ENCODE peak calls at places on chromosomes 6 and 20, in four cellular contexts. W is WTC11; R is DMS53; I is stimulated activated CD8-positive, alpha-beta memory T cell treated with anti-CD3 and anti-CD28 coated beads, Interleukin-7, amount 100 ng/mL, for 1 hour. G is an unnamed sample.

GRCh38 chr20:22861990-22862389 is 173.1 kb upstream of the SSTR4 start:
- DNase-seq in W (no peak), I (no peak), R (no peak), G (peak; percentile 69)

GRCh38 chr20:33281550-33282146 is 1.4 kb upstream of the BPIFB1 start:
- DNase-seq in R (no peak), W (no peak), I (no peak), G (no peak)

GRCh38 chr6:53494076-53494475 is 50.8 kb downstream of the GCLC start:
- DNase-seq in I (no peak), W (no peak), R (no peak), G (no peak)

GRCh38 chr6:107560657-107561056 is 70.7 kb downstream of the SOBP start:
- DNase-seq in W (no peak), I (no peak), R (peak; percentile 10), G (no peak)

GRCh38 chr20:47244451-47244850 is 112.0 kb downstream of the ZMYND8 start:
- DNase-seq in I (no peak), R (no peak), W (no peak), G (no peak)

GRCh38 chr6:40937491-40937890 is 101.5 kb downstream of the UNC5CL start:
- DNase-seq in R (no peak), W (no peak), I (no peak), G (no peak)

GRCh38 chr6:116779569-116780164 is 14.1 kb upstream of the FAM162B start:
- DNase-seq in R (peak; percentile 68), W (no peak), I (no peak), G (no peak)

GRCh38 chr6:125310994-125311649 is 9.4 kb upstream of the HDDC2 start:
- DNase-seq in R (peak; percentile 80), W (no peak), I (no peak), G (no peak)

GRCh38 chr6:88616380-88616779 is 347.0 kb downstream of the RNGTT start:
- DNase-seq in R (no peak), W (no peak), I (no peak), G (no peak)

GRCh38 chr6:131398176-131398575 is 174.8 kb upstream of the ARG1 start:
- DNase-seq in R (no peak), I (no peak), W (no peak), G (no peak)

GRCh38 chr6:36070252-36070651 is 42.6 kb downstream of the MAPK14 start:
- DNase-seq in W (no peak), R (no peak), I (no peak), G (no peak)

GRCh38 chr20:46970937-46971630 is 76.4 kb downstream of the EYA2 start:
- DNase-seq in I (no peak), R (peak; percentile 80), W (peak; percentile 42), G (no peak)

GRCh38 chr6:132811276-132811675 is 3.1 kb upstream of the RPS12 start:
- DNase-seq in I (no peak), R (no peak), W (no peak), G (no peak)

GRCh38 chr6:40419881-40420705 is 167.1 kb downstream of the LRFN2 start:
- DNase-seq in R (no peak), W (no peak), I (no peak), G (no peak)

GRCh38 chr20:23156170-23156841 is 70.2 kb upstream of the CD93 start:
- DNase-seq in I (no peak), R (peak; percentile 19), W (no peak), G (peak; percentile 52)

GRCh38 chr6:138948780-138949179 is 39.3 kb downstream of the REPS1 start:
- DNase-seq in R (peak; percentile 3), I (no peak), W (no peak), G (no peak)

G was measured in right cardiac atrium.